ENCODE peak calls at places on chromosomes 5 and 9, in ten cellular contexts. G, C, Y, E, T, R, F, S, D and P are unnamed samples.

GRCh38 chr5:51960617-51961115 is 577.4 kb downstream of the ISL1 start:
- DNase-seq in G (no peak), C (no peak), Y (no peak), E (peak), T (peak), R (no peak), F (no peak), S (peak), D (no peak), P (peak)

GRCh38 chr5:123670981-123671557 is 159.1 kb downstream of the CSNK1G3 start:
- DNase-seq in G (no peak), C (peak), Y (no peak), E (peak), T (peak), R (peak), F (peak), S (peak), D (peak), P (peak)

GRCh38 chr9:93303258-93303771 is 119.4 kb downstream of the WNK2 start:
- DNase-seq in G (no peak), C (peak), Y (no peak), E (no peak), T (no peak), R (peak), F (no peak), S (no peak), D (no peak), P (no peak)

GRCh38 chr9:38641985-38642864 is 21.8 kb upstream of the ANKRD18A start:
- DNase-seq in G (no peak), C (peak), Y (no peak), E (peak), T (peak), R (peak), F (peak), S (peak), D (no peak), P (peak)

GRCh38 chr5:160021818-160022446 is 13.0 kb downstream of the TTC1 start:
- DNase-seq in G (no peak), C (peak), Y (peak), E (peak), T (peak), R (peak), F (peak), S (peak), D (peak), P (peak)

GRCh38 chr5:38448553-38449350 is 107.7 kb downstream of the LIFR start:
- DNase-seq in G (no peak), C (no peak), Y (no peak), E (no peak), T (no peak), R (no peak), F (no peak), S (no peak), D (no peak), P (no peak)

GRCh38 chr5:17217421-17218352 is at the start of gene BASP1:
- DNase-seq in G (peak), C (peak), Y (no peak), E (peak), T (peak), R (peak), F (peak), S (peak), D (no peak), P (peak)

GRCh38 chr9:111948958-111949357 is 52.3 kb downstream of the UGCG start:
- DNase-seq in G (no peak), C (no peak), Y (no peak), E (no peak), T (no peak), R (no peak), F (no peak), S (no peak), D (no peak), P (no peak)

GRCh38 chr9:91930475-91930874 is 19.6 kb downstream of the ROR2 start:
- DNase-seq in G (no peak), C (no peak), Y (no peak), E (no peak), T (no peak), R (no peak), F (peak), S (no peak), D (no peak), P (peak)

GRCh38 chr5:69493235-69493925 is 790 bp downstream of the OCLN start:
- DNase-seq in G (no peak), C (peak), Y (no peak), E (no peak), T (peak), R (peak), F (peak), S (peak), D (no peak), P (peak)

GRCh38 chr5:142316051-142316450 is 8.8 kb downstream of the SPRY4 start:
- DNase-seq in G (no peak), C (no peak), Y (no peak), E (no peak), T (peak), R (no peak), F (peak), S (peak), D (no peak), P (peak)